ENCODE peak calls at places on chromosomes 11 and 22, in five cellular contexts. K, Q, F, W and N are unnamed samples.

GRCh38 chr11:32888805-32889204 is 3.8 kb upstream of the QSER1 start:
- DNase-seq in Q (no peak), F (no peak), W (peak; percentile 81), K (peak; percentile 77), N (no peak)

GRCh38 chr22:50731811-50732624 is 6.0 kb upstream of the ACR start:
- DNase-seq in K (peak; percentile 88), F (peak; percentile 43), Q (peak; percentile 11), W (peak; percentile 37), N (peak; percentile 65)

GRCh38 chr11:11608783-11609232 is 13.0 kb downstream of the GALNT18 start:
- DNase-seq in Q (no peak), K (peak; percentile 41), F (no peak), W (no peak), N (no peak)

GRCh38 chr11:128734439-128735224 is 40.8 kb downstream of the FLI1 start:
- DNase-seq in W (no peak), F (no peak), K (no peak), Q (no peak), N (no peak)

GRCh38 chr11:3123761-3124733 is 41.1 kb downstream of the OSBPL5 start:
- DNase-seq in K (peak; percentile 92), F (no peak), Q (no peak), W (peak; percentile 96), N (no peak)

GRCh38 chr11:61645179-61645868 is 34.9 kb upstream of the DAGLA start:
- DNase-seq in F (peak; percentile 44), W (peak; percentile 14), K (no peak), Q (no peak), N (no peak)

GRCh38 chr11:95095858-95096587 is 6.4 kb downstream of the ENDOD1 start:
- DNase-seq in Q (no peak), W (peak; percentile 85), F (no peak), K (peak; percentile 51), N (no peak)

GRCh38 chr11:69896250-69896649 is 77.0 kb upstream of the FGF3 start:
- DNase-seq in F (no peak), Q (no peak), K (no peak), W (peak; percentile 30), N (no peak)

GRCh38 chr11:42651654-42652053 is 660.1 kb upstream of the API5 start:
- DNase-seq in K (no peak), Q (no peak), W (no peak), F (no peak), N (no peak)

GRCh38 chr11:5129457-5129877 is 8.7 kb downstream of the OR52A5 start:
- DNase-seq in Q (no peak), F (no peak), K (peak; percentile 8), W (peak; percentile 52), N (no peak)

GRCh38 chr11:6926208-6927029 is at the start of gene ZNF215:
- DNase-seq in F (peak; percentile 92), Q (peak; percentile 19), W (peak; percentile 84), K (peak; percentile 79), N (no peak)

GRCh38 chr11:129853508-129854228 is 38.0 kb downstream of the TMEM45B start:
- DNase-seq in W (peak; percentile 50), K (peak; percentile 39), F (no peak), Q (no peak), N (no peak)